ENCODE peak calls at places on chromosomes 2 and 18, in five cellular contexts. D is GM04504, F is SJSA1, G is head of caudate nucleus, X is aorta. V is an unnamed sample.

GRCh38 chr2:217065695-217066405 is 206.0 kb upstream of the TNP1 start:
- DNase-seq in D (peak), F (peak), G (no peak), X (no peak), V (no peak)

GRCh38 chr2:109421101-109421500 is 192.7 kb downstream of the SEPTIN10 start:
- DNase-seq in D (no peak), F (no peak), G (no peak), X (peak), V (no peak)

GRCh38 chr2:45014016-45014702 is 4.9 kb upstream of the SIX2 start:
- DNase-seq in D (no peak), F (no peak), G (peak), X (peak), V (peak)

GRCh38 chr2:28586864-28587263 is 91.0 kb downstream of the PLB1 start:
- DNase-seq in D (no peak), F (no peak), G (no peak), X (no peak), V (no peak)

GRCh38 chr2:95354925-95355324 is 47.6 kb upstream of the FAHD2A start:
- DNase-seq in D (no peak), F (peak), G (peak), X (peak), V (no peak)

GRCh38 chr2:100114011-100114433 is 28.4 kb downstream of the AFF3 start:
- DNase-seq in D (no peak), F (no peak), G (no peak), X (no peak), V (peak)

GRCh38 chr18:59566507-59566906 is 130.7 kb downstream of the CCBE1 start:
- DNase-seq in D (peak), F (no peak), G (no peak), X (no peak), V (no peak)

GRCh38 chr2:112157472-112157871 is 19.3 kb downstream of the FBLN7 start:
- DNase-seq in D (no peak), F (no peak), G (no peak), X (no peak), V (no peak)

GRCh38 chr2:32591669-32592463 is 36.0 kb upstream of the TTC27 start:
- DNase-seq in D (no peak), F (no peak), G (no peak), X (no peak), V (peak)

GRCh38 chr2:36748166-36748565 is 51.7 kb downstream of the VIT start:
- DNase-seq in D (no peak), F (no peak), G (no peak), X (no peak), V (no peak)

GRCh38 chr2:157336137-157336721 is 10.6 kb upstream of the ERMN start:
- DNase-seq in D (no peak), F (no peak), G (peak), X (no peak), V (peak)

GRCh38 chr2:42519624-42520023 is 25.8 kb upstream of the KCNG3 start:
- DNase-seq in D (no peak), F (no peak), G (no peak), X (no peak), V (no peak)

GRCh38 chr18:64618390-64618789 is 469.5 kb upstream of the LINC00305 start:
- DNase-seq in D (no peak), F (no peak), G (no peak), X (no peak), V (no peak)

GRCh38 chr2:154697422-154698237 is 865 bp upstream of the KCNJ3 start:
- DNase-seq in D (no peak), F (no peak), G (peak), X (peak), V (peak)

GRCh38 chr2:168687314-168687713 is 115.1 kb upstream of the NOSTRIN start:
- DNase-seq in D (no peak), F (no peak), G (peak), X (no peak), V (no peak)

GRCh38 chr2:40093036-40093673 is 314.1 kb upstream of the THUMPD2 start:
- DNase-seq in D (no peak), F (no peak), G (no peak), X (no peak), V (no peak)

GRCh38 chr2:196322963-196323810 is 151.8 kb upstream of the STK17B start:
- DNase-seq in D (no peak), F (no peak), G (no peak), X (no peak), V (no peak)

GRCh38 chr2:221074238-221074637 is 497.9 kb downstream of the EPHA4 start:
- DNase-seq in D (no peak), F (no peak), G (no peak), X (no peak), V (no peak)

GRCh38 chr2:236711440-236711839 is 141.8 kb downstream of the ACKR3 start:
- DNase-seq in D (peak), F (no peak), G (no peak), X (peak), V (no peak)

GRCh38 chr2:190469770-190470169 is 61.6 kb downstream of the MFSD6 start:
- DNase-seq in D (peak), F (no peak), G (no peak), X (no peak), V (no peak)

GRCh38 chr2:96249654-96250053 is 16.1 kb downstream of the TMEM127 start:
- DNase-seq in D (peak), F (no peak), G (no peak), X (no peak), V (no peak)

GRCh38 chr2:216083464-216084279 is 2.0 kb downstream of the TMEM169 start:
- DNase-seq in D (no peak), F (peak), G (no peak), X (no peak), V (no peak)

GRCh38 chr18:61635901-61636528 is 256.8 kb downstream of the RNF152 start:
- DNase-seq in D (peak), F (peak), G (peak), X (no peak), V (peak)

GRCh38 chr2:225122582-225123486 is 80.6 kb upstream of the DOCK10 start:
- DNase-seq in D (no peak), F (no peak), G (peak), X (no peak), V (peak)

GRCh38 chr2:127165539-127165935 is 54.6 kb downstream of the CYP27C1 start:
- DNase-seq in D (no peak), F (no peak), G (peak), X (no peak), V (no peak)

GRCh38 chr2:224918626-224919471 is 123.4 kb downstream of the DOCK10 start:
- DNase-seq in D (no peak), F (no peak), G (no peak), X (no peak), V (no peak)

GRCh38 chr2:227890495-227891079 is 19.2 kb downstream of the DAW1 start:
- DNase-seq in D (no peak), F (no peak), G (no peak), X (no peak), V (peak)

GRCh38 chr2:176100547-176101140 is 1.0 kb downstream of the HOXD12 start:
- DNase-seq in D (no peak), F (no peak), G (no peak), X (no peak), V (no peak)

GRCh38 chr2:96642564-96643350 is at the start of gene FER1L5:
- DNase-seq in D (peak), F (no peak), G (peak), X (no peak), V (no peak)

GRCh38 chr2:234425923-234426603 is 70.8 kb downstream of the ARL4C start:
- DNase-seq in D (no peak), F (no peak), G (no peak), X (no peak), V (no peak)

GRCh38 chr2:211396815-211397214 is 840.4 kb downstream of the CPS1 start:
- DNase-seq in D (no peak), F (no peak), G (peak), X (no peak), V (no peak)

GRCh38 chr18:59180150-59180845 is 39.7 kb upstream of the GRP start:
- DNase-seq in D (peak), F (no peak), G (no peak), X (no peak), V (no peak)

GRCh38 chr18:22223263-22223960 is 54.0 kb downstream of the GATA6 start:
- DNase-seq in D (peak), F (peak), G (no peak), X (peak), V (no peak)

GRCh38 chr2:47354013-47354816 is 48.7 kb upstream of the MSH2 start:
- DNase-seq in D (no peak), F (no peak), G (no peak), X (no peak), V (peak)

GRCh38 chr2:204977914-204978313 is 432.6 kb downstream of the PARD3B start:
- DNase-seq in D (no peak), F (no peak), G (no peak), X (no peak), V (no peak)

V was measured in Kasumi-1.